ENCODE peak calls at places on chromosomes 12 and 14, in five cellular contexts. One of them, this sample, is unnamed.

GRCh38 chr12:115132145-115132544 is 448.2 kb upstream of the TBX3 start:
- DNase-seq in dorsolateral prefrontal cortex: no peak
- DNase-seq in Panc1: no peak
- DNase-seq in omental fat pad: no peak
- DNase-seq in adrenal gland: no peak
- DNase-seq in this sample: no peak

GRCh38 chr12:103801709-103802585 is 39.1 kb downstream of the NT5DC3 start:
- DNase-seq in adrenal gland: no peak
- DNase-seq in omental fat pad: no peak
- DNase-seq in Panc1: no peak
- DNase-seq in dorsolateral prefrontal cortex: no peak
- DNase-seq in this sample: no peak

GRCh38 chr12:22313276-22313995 is 21.1 kb downstream of the ST8SIA1 start:
- DNase-seq in adrenal gland: no peak
- DNase-seq in Panc1: no peak
- DNase-seq in dorsolateral prefrontal cortex: peak
- DNase-seq in omental fat pad: no peak
- DNase-seq in this sample: no peak

GRCh38 chr12:25959069-25959961 is 833 bp downstream of the RASSF8 start:
- DNase-seq in Panc1: no peak
- DNase-seq in adrenal gland: peak
- DNase-seq in omental fat pad: peak
- DNase-seq in dorsolateral prefrontal cortex: peak
- DNase-seq in this sample: no peak

GRCh38 chr12:29160230-29160629 is 11.2 kb downstream of the FAR2 start:
- DNase-seq in adrenal gland: no peak
- DNase-seq in Panc1: no peak
- DNase-seq in omental fat pad: no peak
- DNase-seq in dorsolateral prefrontal cortex: no peak
- DNase-seq in this sample: no peak

GRCh38 chr12:75315518-75315917 is 14.6 kb downstream of the CAPS2 start:
- DNase-seq in adrenal gland: no peak
- DNase-seq in Panc1: no peak
- DNase-seq in dorsolateral prefrontal cortex: no peak
- DNase-seq in omental fat pad: no peak
- DNase-seq in this sample: no peak

GRCh38 chr12:59005195-59005961 is 85.1 kb upstream of the LRIG3 start:
- DNase-seq in dorsolateral prefrontal cortex: no peak
- DNase-seq in adrenal gland: no peak
- DNase-seq in Panc1: no peak
- DNase-seq in omental fat pad: no peak
- DNase-seq in this sample: no peak

GRCh38 chr14:60642270-60642789 is 6.9 kb downstream of the SIX1 start:
- DNase-seq in Panc1: no peak
- DNase-seq in omental fat pad: no peak
- DNase-seq in dorsolateral prefrontal cortex: no peak
- DNase-seq in adrenal gland: no peak
- DNase-seq in this sample: peak

GRCh38 chr12:50533971-50534370 is 29.2 kb downstream of the DIP2B start:
- DNase-seq in omental fat pad: no peak
- DNase-seq in dorsolateral prefrontal cortex: no peak
- DNase-seq in adrenal gland: no peak
- DNase-seq in Panc1: no peak
- DNase-seq in this sample: no peak

GRCh38 chr14:21219561-21220111 is 49.6 kb downstream of the HNRNPC start:
- DNase-seq in dorsolateral prefrontal cortex: no peak
- DNase-seq in Panc1: no peak
- DNase-seq in adrenal gland: no peak
- DNase-seq in omental fat pad: no peak
- DNase-seq in this sample: no peak

GRCh38 chr12:15808250-15808971 is 19.2 kb upstream of the EPS8 start:
- DNase-seq in Panc1: no peak
- DNase-seq in dorsolateral prefrontal cortex: no peak
- DNase-seq in omental fat pad: no peak
- DNase-seq in adrenal gland: no peak
- DNase-seq in this sample: no peak

GRCh38 chr14:71751264-71751663 is 181.0 kb upstream of the RGS6 start:
- DNase-seq in Panc1: no peak
- DNase-seq in omental fat pad: no peak
- DNase-seq in dorsolateral prefrontal cortex: no peak
- DNase-seq in adrenal gland: no peak
- DNase-seq in this sample: no peak

GRCh38 chr14:92986254-92987147 is 63.6 kb downstream of the CHGA start:
- DNase-seq in omental fat pad: no peak
- DNase-seq in dorsolateral prefrontal cortex: peak
- DNase-seq in adrenal gland: peak
- DNase-seq in Panc1: no peak
- DNase-seq in this sample: peak

GRCh38 chr12:47054659-47055058 is 24.8 kb upstream of the PCED1B start:
- DNase-seq in dorsolateral prefrontal cortex: no peak
- DNase-seq in omental fat pad: no peak
- DNase-seq in Panc1: no peak
- DNase-seq in adrenal gland: no peak
- DNase-seq in this sample: no peak

GRCh38 chr14:71720978-71721624 is 211.1 kb upstream of the RGS6 start:
- DNase-seq in dorsolateral prefrontal cortex: no peak
- DNase-seq in adrenal gland: peak
- DNase-seq in omental fat pad: no peak
- DNase-seq in Panc1: peak
- DNase-seq in this sample: no peak

GRCh38 chr12:68591716-68592437 is 18.8 kb upstream of the RAP1B start:
- DNase-seq in dorsolateral prefrontal cortex: no peak
- DNase-seq in adrenal gland: no peak
- DNase-seq in Panc1: no peak
- DNase-seq in omental fat pad: no peak
- DNase-seq in this sample: no peak

GRCh38 chr12:6946033-6946919 is 2.5 kb downstream of the C12orf57 start:
- DNase-seq in adrenal gland: peak
- DNase-seq in omental fat pad: no peak
- DNase-seq in dorsolateral prefrontal cortex: peak
- DNase-seq in Panc1: no peak
- DNase-seq in this sample: no peak

GRCh38 chr14:105138021-105138541 is 30.5 kb downstream of the JAG2 start:
- DNase-seq in Panc1: no peak
- DNase-seq in omental fat pad: no peak
- DNase-seq in adrenal gland: peak
- DNase-seq in dorsolateral prefrontal cortex: no peak
- DNase-seq in this sample: peak

GRCh38 chr14:103733651-103734050 is 18.0 kb downstream of the ZFYVE21 start:
- DNase-seq in Panc1: no peak
- DNase-seq in adrenal gland: no peak
- DNase-seq in omental fat pad: no peak
- DNase-seq in dorsolateral prefrontal cortex: no peak
- DNase-seq in this sample: peak

GRCh38 chr12:77615331-77615730 is 215.4 kb upstream of the NAV3 start:
- DNase-seq in omental fat pad: no peak
- DNase-seq in adrenal gland: no peak
- DNase-seq in Panc1: no peak
- DNase-seq in dorsolateral prefrontal cortex: no peak
- DNase-seq in this sample: no peak
- TF ChIP-seq CTCF in omental fat pad: no peak
- TF ChIP-seq CTCF in adrenal gland: no peak
- TF ChIP-seq CTCF in Panc1: peak
- TF ChIP-seq CTCF in dorsolateral prefrontal cortex: no peak
- TF ChIP-seq CTCF in this sample: peak

GRCh38 chr14:76086636-76087035 is 65.1 kb upstream of the GPATCH2L start:
- DNase-seq in adrenal gland: no peak
- DNase-seq in dorsolateral prefrontal cortex: peak
- DNase-seq in omental fat pad: no peak
- DNase-seq in Panc1: no peak
- DNase-seq in this sample: no peak

GRCh38 chr14:76090611-76091010 is 61.1 kb upstream of the GPATCH2L start:
- DNase-seq in omental fat pad: no peak
- DNase-seq in adrenal gland: no peak
- DNase-seq in dorsolateral prefrontal cortex: no peak
- DNase-seq in Panc1: no peak
- DNase-seq in this sample: no peak

GRCh38 chr14:76089575-76089974 is 62.1 kb upstream of the GPATCH2L start:
- DNase-seq in adrenal gland: no peak
- DNase-seq in omental fat pad: no peak
- DNase-seq in dorsolateral prefrontal cortex: no peak
- DNase-seq in Panc1: no peak
- DNase-seq in this sample: no peak

GRCh38 chr14:76089151-76089550 is 62.6 kb upstream of the GPATCH2L start:
- DNase-seq in dorsolateral prefrontal cortex: peak
- DNase-seq in omental fat pad: no peak
- DNase-seq in Panc1: no peak
- DNase-seq in adrenal gland: no peak
- DNase-seq in this sample: no peak

GRCh38 chr14:76091036-76091435 is 60.7 kb upstream of the GPATCH2L start:
- DNase-seq in adrenal gland: no peak
- DNase-seq in Panc1: no peak
- DNase-seq in dorsolateral prefrontal cortex: no peak
- DNase-seq in omental fat pad: no peak
- DNase-seq in this sample: no peak
- TF ChIP-seq CTCF in adrenal gland: no peak
- TF ChIP-seq CTCF in Panc1: no peak
- TF ChIP-seq CTCF in dorsolateral prefrontal cortex: peak
- TF ChIP-seq CTCF in omental fat pad: no peak
- TF ChIP-seq CTCF in this sample: peak

GRCh38 chr12:107152331-107152730 is 59.0 kb upstream of the CRY1 start:
- DNase-seq in adrenal gland: no peak
- DNase-seq in dorsolateral prefrontal cortex: no peak
- DNase-seq in Panc1: no peak
- DNase-seq in omental fat pad: no peak
- DNase-seq in this sample: no peak
- TF ChIP-seq CTCF in adrenal gland: no peak
- TF ChIP-seq CTCF in dorsolateral prefrontal cortex: no peak
- TF ChIP-seq CTCF in Panc1: no peak
- TF ChIP-seq CTCF in omental fat pad: no peak
- TF ChIP-seq CTCF in this sample: no peak

DNA sequence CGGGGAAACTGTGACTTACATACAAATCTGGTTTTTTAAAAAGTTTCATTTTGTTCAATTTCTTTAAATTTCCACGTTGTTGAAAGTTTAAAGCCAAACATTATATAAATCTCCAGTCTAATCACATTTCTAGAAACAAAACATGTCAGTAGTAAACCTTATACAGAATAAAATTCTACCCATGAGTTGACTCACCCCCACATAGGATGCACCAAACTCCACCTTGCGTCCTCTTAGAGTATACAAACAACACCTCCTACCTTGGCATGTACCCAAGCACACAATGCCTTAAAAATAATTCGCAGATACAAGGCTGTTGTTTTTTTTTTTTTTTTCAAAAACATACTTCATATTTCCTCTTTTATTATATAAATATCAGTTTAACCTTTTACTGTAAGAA is 3.4 kb downstream of the FBXL14 start:
- DNase-seq in omental fat pad: no peak
- DNase-seq in Panc1: no peak
- DNase-seq in dorsolateral prefrontal cortex: no peak
- DNase-seq in adrenal gland: no peak
- DNase-seq in this sample: no peak
- TF ChIP-seq CTCF in omental fat pad: no peak
- TF ChIP-seq CTCF in Panc1: no peak
- TF ChIP-seq CTCF in dorsolateral prefrontal cortex: no peak
- TF ChIP-seq CTCF in adrenal gland: no peak
- TF ChIP-seq CTCF in this sample: peak

DNA sequence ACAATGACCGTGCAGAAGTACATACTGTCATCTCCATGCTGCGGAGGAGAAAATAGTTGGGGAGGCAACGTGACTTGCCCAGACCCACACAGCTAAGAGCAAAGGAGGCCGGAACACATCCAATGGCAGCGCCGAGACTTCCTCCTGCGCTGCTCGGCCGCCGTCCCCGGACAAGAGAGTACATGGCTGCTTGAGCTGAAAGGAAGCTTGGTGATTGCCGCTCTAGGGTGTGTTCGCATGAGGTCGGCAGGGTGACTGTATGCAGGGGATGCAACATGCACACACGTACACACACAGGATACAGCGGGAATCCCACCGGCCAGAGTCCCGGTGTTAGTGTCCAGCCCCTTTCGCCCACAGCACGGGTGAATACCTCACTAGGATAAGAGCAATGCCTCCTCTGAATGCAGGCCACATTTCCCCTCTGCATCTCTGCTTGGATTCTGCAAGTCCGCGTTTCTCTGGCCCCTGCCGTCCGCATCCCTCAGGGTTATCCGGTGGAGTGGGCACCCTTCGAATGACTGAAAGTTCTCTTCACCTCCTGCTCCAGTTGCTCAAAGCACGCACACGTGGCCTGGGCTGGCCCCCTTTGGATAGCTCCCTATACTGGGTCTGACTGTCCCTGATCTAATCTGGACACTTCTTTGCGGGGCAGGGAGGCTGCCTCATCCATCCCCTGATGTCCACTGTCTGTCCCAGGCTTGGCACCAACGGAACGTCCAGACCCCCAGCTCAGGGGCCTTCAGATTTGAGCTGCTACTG is 78.8 kb downstream of the GSC start:
- DNase-seq in Panc1: no peak
- DNase-seq in omental fat pad: no peak
- DNase-seq in adrenal gland: no peak
- DNase-seq in dorsolateral prefrontal cortex: no peak
- DNase-seq in this sample: peak
- TF ChIP-seq CTCF in Panc1: no peak
- TF ChIP-seq CTCF in omental fat pad: no peak
- TF ChIP-seq CTCF in adrenal gland: no peak
- TF ChIP-seq CTCF in dorsolateral prefrontal cortex: no peak
- TF ChIP-seq CTCF in this sample: no peak

GRCh38 chr12:127133675-127134335 is 1133.2 kb upstream of the TMEM132C start:
- DNase-seq in Panc1: no peak
- DNase-seq in omental fat pad: no peak
- DNase-seq in adrenal gland: no peak
- DNase-seq in dorsolateral prefrontal cortex: no peak
- DNase-seq in this sample: no peak
- TF ChIP-seq CTCF in Panc1: peak
- TF ChIP-seq CTCF in omental fat pad: no peak
- TF ChIP-seq CTCF in adrenal gland: no peak
- TF ChIP-seq CTCF in dorsolateral prefrontal cortex: no peak
- TF ChIP-seq CTCF in this sample: no peak